ENCODE peak calls at places on chromosomes 11 and 22, in six cellular contexts. G is thyroid gland; Q is lower lobe of right lung; L is endothelial cell of umbilical vein; Z is CD4-positive, CD25-positive, alpha-beta regulatory T cell; A is spleen. C is an unnamed sample.

GRCh38 chr22:24969588-24970301 is 17.2 kb downstream of the KIAA1671 start:
- DNase-seq in G (peak), L (peak), Z (no peak), Q (no peak), A (no peak), C (peak)

GRCh38 chr11:98099371-98099770 is 921.4 kb upstream of the CNTN5 start:
- DNase-seq in G (no peak), Z (no peak), L (no peak), A (no peak), Q (no peak), C (no peak)

GRCh38 chr11:123507043-123507442 is 77.0 kb downstream of the GRAMD1B start:
- DNase-seq in L (no peak), Q (no peak), Z (no peak), A (no peak), G (no peak), C (no peak)

GRCh38 chr22:35938226-35938625 is 90.4 kb downstream of the RBFOX2 start:
- DNase-seq in A (no peak), L (no peak), Z (no peak), Q (no peak), G (no peak), C (no peak)

GRCh38 chr22:48709976-48710375 is 1117.7 kb downstream of the BRD1 start:
- DNase-seq in Z (no peak), Q (no peak), G (no peak), A (peak), L (no peak), C (no peak)

GRCh38 chr11:58958500-58958899 is 19.2 kb downstream of the GLYATL1 start:
- DNase-seq in Z (peak), A (peak), G (peak), Q (no peak), L (peak), C (peak)

GRCh38 chr11:114307524-114308203 is 11.5 kb downstream of the NNMT start:
- DNase-seq in G (peak), Q (peak), A (no peak), Z (no peak), L (peak), C (no peak)

GRCh38 chr11:102600666-102601065 is 24.5 kb downstream of the MMP20 start:
- DNase-seq in Q (no peak), A (no peak), L (no peak), G (no peak), Z (no peak), C (no peak)

GRCh38 chr11:65852508-65853248 is 5.3 kb downstream of the CFL1 start:
- DNase-seq in G (no peak), Q (no peak), L (no peak), Z (no peak), A (peak), C (peak)

GRCh38 chr11:95575517-95575916 is 214.1 kb downstream of the FAM76B start:
- DNase-seq in A (no peak), L (no peak), Q (no peak), Z (no peak), G (no peak), C (no peak)

GRCh38 chr11:119409731-119410130 is 13.2 kb downstream of the THY1 start:
- DNase-seq in G (no peak), A (no peak), Q (no peak), L (no peak), Z (no peak), C (no peak)

GRCh38 chr11:11667056-11667455 is 45.3 kb upstream of the GALNT18 start:
- DNase-seq in L (no peak), A (no peak), Z (no peak), Q (no peak), G (no peak), C (no peak)

GRCh38 chr22:30290679-30291333 is 1.5 kb upstream of the CASTOR1 start:
- DNase-seq in A (peak), Q (peak), G (peak), Z (no peak), L (peak), C (no peak)

GRCh38 chr22:19579880-19580279 is 55.7 kb upstream of the CLDN5 start:
- DNase-seq in G (peak), A (no peak), L (peak), Q (peak), Z (no peak), C (no peak)

GRCh38 chr11:74138572-74138971 is 32.2 kb downstream of the C2CD3 start:
- DNase-seq in Q (no peak), A (no peak), Z (no peak), L (peak), G (peak), C (peak)

GRCh38 chr11:63769044-63769718 is 606 bp upstream of the ZFTA start:
- DNase-seq in G (no peak), A (peak), Z (peak), Q (peak), L (peak), C (no peak)

GRCh38 chr11:12222099-12222751 is 111.8 kb downstream of the MICAL2 start:
- DNase-seq in G (no peak), Q (peak), L (no peak), Z (no peak), A (no peak), C (peak)

GRCh38 chr11:59011672-59012071 is 72.4 kb downstream of the GLYATL1 start:
- DNase-seq in G (no peak), Q (no peak), Z (no peak), L (no peak), A (no peak), C (no peak)

GRCh38 chr11:11179239-11179638 is 173.8 kb downstream of the CSNK2A3 start:
- DNase-seq in A (no peak), L (no peak), Q (no peak), G (no peak), Z (no peak), C (no peak)

GRCh38 chr11:1935156-1936071 is 11.7 kb upstream of the MRPL23 start:
- DNase-seq in Q (peak), L (no peak), Z (no peak), A (peak), G (no peak), C (no peak)

GRCh38 chr11:96259053-96259837 is 83.8 kb downstream of the MAML2 start:
- DNase-seq in Q (no peak), Z (no peak), A (no peak), G (no peak), L (peak), C (peak)

GRCh38 chr11:128713595-128713994 is 19.7 kb downstream of the FLI1 start:
- DNase-seq in A (no peak), G (no peak), Z (no peak), Q (no peak), L (no peak), C (no peak)

GRCh38 chr22:17945851-17946690 is 78.3 kb downstream of the MICAL3 start:
- DNase-seq in A (no peak), Z (no peak), G (peak), Q (no peak), L (no peak), C (no peak)

GRCh38 chr22:19874307-19875060 is 19.8 kb upstream of the GNB1L start:
- DNase-seq in Q (peak), A (peak), Z (peak), L (peak), G (peak), C (peak)

GRCh38 chr22:30332551-30332950 is 5.8 kb upstream of the TBC1D10A start:
- DNase-seq in G (no peak), Q (no peak), Z (no peak), A (no peak), L (no peak), C (no peak)

GRCh38 chr11:94574193-94574961 is 7.2 kb downstream of the PIWIL4 start:
- DNase-seq in Q (peak), L (no peak), G (no peak), Z (no peak), A (no peak), C (no peak)

GRCh38 chr22:37425800-37426531 is 1.3 kb downstream of the ELFN2 start:
- DNase-seq in Q (no peak), L (peak), G (no peak), Z (no peak), A (no peak), C (no peak)

GRCh38 chr11:77175869-77176539 is 48.0 kb downstream of the MYO7A start:
- DNase-seq in L (no peak), Z (no peak), A (peak), Q (peak), G (no peak), C (no peak)

GRCh38 chr11:24935059-24935458 is 438.2 kb downstream of the LUZP2 start:
- DNase-seq in L (no peak), G (no peak), A (no peak), Q (no peak), Z (no peak), C (no peak)

GRCh38 chr11:87300640-87301381 is 263.1 kb downstream of the TMEM135 start:
- DNase-seq in Q (no peak), A (no peak), G (no peak), L (no peak), Z (no peak), C (peak)

GRCh38 chr11:29962243-29962642 is 54.6 kb downstream of the KCNA4 start:
- DNase-seq in Q (no peak), Z (no peak), G (no peak), A (no peak), L (no peak), C (no peak)

GRCh38 chr22:47284360-47284759 is 521.9 kb downstream of the TBC1D22A start:
- DNase-seq in G (no peak), L (no peak), Q (no peak), Z (no peak), A (no peak), C (no peak)

GRCh38 chr11:33984682-33985389 is 66.7 kb upstream of the CAPRIN1 start:
- DNase-seq in A (no peak), Q (no peak), G (no peak), Z (no peak), L (no peak), C (no peak)

GRCh38 chr11:74470526-74470925 is 3.2 kb upstream of the KCNE3 start:
- DNase-seq in A (no peak), Z (no peak), Q (no peak), L (no peak), G (peak), C (no peak)

GRCh38 chr11:2700415-2701211 is 819 bp upstream of the KCNQ1OT1 start:
- DNase-seq in L (peak), G (peak), Z (no peak), Q (peak), A (peak), C (peak)

GRCh38 chr11:11579012-11579755 is 42.6 kb downstream of the GALNT18 start:
- DNase-seq in Z (no peak), A (no peak), G (peak), L (no peak), Q (peak), C (no peak)

GRCh38 chr11:90912631-90913030 is 689.8 kb upstream of the CHORDC1 start:
- DNase-seq in A (no peak), Z (no peak), L (no peak), Q (no peak), G (no peak), C (no peak)

GRCh38 chr11:130190371-130190881 is 30.8 kb downstream of the ST14 start:
- DNase-seq in Z (no peak), L (no peak), A (no peak), Q (no peak), G (no peak), C (peak)

DNA sequence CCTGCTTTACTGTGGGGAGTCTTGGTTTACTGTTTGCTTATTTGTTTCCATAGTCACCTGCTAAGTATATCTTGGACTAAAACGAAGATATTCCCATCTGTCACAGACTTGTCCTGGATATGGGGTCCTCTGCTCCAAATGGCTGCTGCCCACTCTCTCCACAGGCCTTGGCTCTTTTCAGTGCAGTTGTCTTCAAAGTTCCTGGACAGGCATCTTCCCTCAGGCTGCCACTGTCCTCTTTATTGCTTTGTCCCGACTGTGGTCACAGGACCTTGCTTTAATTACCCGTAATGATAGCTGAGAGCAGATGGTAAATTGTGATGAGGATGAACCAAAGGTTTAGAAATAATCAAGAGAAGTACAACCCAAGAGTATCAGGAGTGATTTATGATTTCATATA is 713.9 kb upstream of the CCDC179 start:
- DNase-seq in Z (no peak), L (no peak), A (no peak), Q (no peak), G (no peak), C (no peak)
- H3K4me3 ChIP-seq in Z (no peak), L (no peak), A (no peak), Q (no peak), G (no peak), C (no peak)

GRCh38 chr11:35389897-35390462 is 29.4 kb downstream of the SLC1A2 start:
- DNase-seq in G (peak), Z (no peak), Q (no peak), L (no peak), A (no peak), C (no peak)
- H3K27ac ChIP-seq in G (peak), Z (no peak), Q (no peak), L (no peak), A (no peak), C (no peak)

GRCh38 chr11:17541330-17541885 is 2.8 kb downstream of the USH1C start:
- DNase-seq in A (peak), Z (no peak), Q (no peak), G (no peak), L (no peak), C (peak)
- H3K4me3 ChIP-seq in A (no peak), Z (no peak), Q (no peak), G (no peak), L (no peak), C (peak)

GRCh38 chr11:117219455-117219854 is 12.4 kb downstream of the PCSK7 start:
- DNase-seq in A (no peak), L (no peak), Q (no peak), G (no peak), Z (no peak), C (no peak)
- H3K27ac ChIP-seq in A (peak), L (no peak), Q (no peak), G (peak), Z (no peak), C (peak)

GRCh38 chr22:50272103-50272782 is 2.1 kb upstream of the MAPK11 start:
- DNase-seq in L (no peak), Z (no peak), G (no peak), A (no peak), Q (no peak), C (no peak)
- H3K4me3 ChIP-seq in L (no peak), Z (no peak), G (no peak), A (peak), Q (peak), C (no peak)

GRCh38 chr22:41350087-41350486 is 31.7 kb upstream of the TEF start:
- DNase-seq in L (no peak), Q (no peak), Z (no peak), G (no peak), A (no peak), C (peak)
- H3K27ac ChIP-seq in L (no peak), Q (no peak), Z (no peak), G (no peak), A (no peak), C (no peak)

DNA sequence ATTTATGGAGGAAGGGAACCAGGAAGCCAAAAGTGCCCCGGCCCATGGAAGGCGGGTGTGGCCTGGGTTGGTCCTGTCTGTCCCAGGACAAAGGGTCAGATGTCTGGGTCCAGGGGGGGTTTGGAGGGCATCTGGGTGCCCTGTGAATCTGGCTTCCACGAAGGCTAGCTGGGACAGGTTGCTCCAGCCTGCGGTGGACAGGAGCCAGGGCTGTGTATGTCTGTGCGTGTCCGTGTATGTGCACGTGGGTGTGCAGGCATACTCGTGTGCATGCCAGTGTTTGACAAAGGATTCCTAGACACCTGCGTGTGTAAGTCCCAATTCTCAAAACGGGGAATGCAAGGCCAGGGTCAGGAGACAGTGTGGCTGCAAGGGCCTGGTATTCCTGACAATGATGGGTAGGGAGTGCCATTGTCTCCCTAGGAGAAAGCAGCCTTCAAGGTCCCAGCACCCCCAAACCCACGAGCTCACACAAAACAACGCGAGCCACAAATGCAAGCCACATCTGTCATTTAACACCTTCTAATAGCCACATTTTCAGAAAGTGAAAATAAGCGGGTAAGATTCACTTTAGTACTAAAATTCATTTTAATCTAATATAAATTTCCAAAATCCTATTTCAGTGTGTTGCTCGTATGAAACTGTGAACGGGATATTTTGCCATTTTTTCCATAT is 78.4 kb upstream of the WNT7B start:
- DNase-seq in G (no peak), Q (peak), A (peak), Z (no peak), L (peak), C (peak)
- H3K4me3 ChIP-seq in G (peak), Q (peak), A (peak), Z (peak), L (no peak), C (no peak)

GRCh38 chr11:104206936-104207335 is 43.0 kb upstream of the PDGFD start:
- DNase-seq in A (no peak), G (no peak), Q (no peak), Z (no peak), L (no peak), C (no peak)
- H3K27ac ChIP-seq in A (no peak), G (no peak), Q (no peak), Z (no peak), L (no peak), C (no peak)